ENCODE peak calls at places on chromosomes 5 and 9, in seven cellular contexts. F is PC-3, W is coronary artery, X is MCF 10A, R is left ventricle myocardium inferior, P is pancreas, S is esophagus squamous epithelium. N is an unnamed sample.
A peak's percentile ranks its signal among the peaks of the same experiment; 100 is the strongest.

GRCh38 chr5:102818934-102819333 is 63.8 kb downstream of the PAM start:
- DNase-seq in S (no peak), P (no peak), W (no peak), F (no peak), X (no peak), R (no peak), N (no peak)

GRCh38 chr5:27947088-27947487 is 908.7 kb upstream of the CDH9 start:
- DNase-seq in X (no peak), W (no peak), P (no peak), F (peak; percentile 40), S (no peak), R (no peak), N (no peak)

GRCh38 chr5:111454198-111454606 is 58.1 kb downstream of the STARD4 start:
- DNase-seq in F (peak; percentile 10), W (no peak), R (no peak), X (no peak), S (no peak), P (no peak), N (no peak)

GRCh38 chr5:28380172-28380571 is 1341.8 kb upstream of the CDH9 start:
- DNase-seq in P (no peak), X (no peak), W (no peak), R (no peak), F (peak; percentile 67), S (no peak), N (no peak)

GRCh38 chr9:70111042-70111602 is 67.5 kb downstream of the MAMDC2 start:
- DNase-seq in S (no peak), P (peak; percentile 73), W (peak; percentile 85), R (peak; percentile 83), X (peak; percentile 79), F (peak; percentile 77), N (peak; percentile 68)

GRCh38 chr5:74538206-74538661 is 102.3 kb downstream of the ENC1 start:
- DNase-seq in P (peak; percentile 4), X (peak; percentile 80), W (peak; percentile 79), R (peak; percentile 72), F (no peak), S (no peak), N (no peak)

GRCh38 chr5:126506079-126506478 is 82.9 kb downstream of the GRAMD2B start:
- DNase-seq in R (no peak), F (no peak), X (no peak), W (no peak), S (no peak), P (no peak), N (no peak)

GRCh38 chr9:108934323-108934885 is at the start of gene ABITRAM:
- DNase-seq in R (peak; percentile 76), X (peak; percentile 75), P (peak; percentile 79), S (peak; percentile 15), W (peak; percentile 86), F (peak; percentile 69), N (peak; percentile 54)

DNA sequence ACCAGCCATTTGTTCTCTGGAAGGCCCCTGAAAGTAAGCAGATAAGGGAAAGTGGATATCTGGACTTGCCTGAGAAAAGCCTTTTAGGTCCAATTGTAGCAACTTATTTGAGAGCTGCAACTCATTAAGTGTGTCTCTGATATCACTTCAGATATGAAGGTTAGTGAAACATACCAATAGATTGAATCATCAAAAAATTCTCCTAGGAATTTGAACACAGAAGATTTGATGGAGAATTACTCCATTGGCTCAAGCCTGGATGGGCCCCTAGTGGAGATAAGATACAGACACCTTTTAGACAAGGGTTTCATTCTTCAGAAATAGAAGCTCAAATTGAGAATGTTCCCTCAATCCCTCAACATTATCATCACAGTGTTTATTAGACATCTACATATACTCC is 356.7 kb downstream of the NDUFS4 start:
- DNase-seq in S (no peak), X (no peak), W (no peak), F (peak; percentile 25), P (no peak), R (no peak), N (peak; percentile 30)
- TF ChIP-seq CTCF in S (peak; percentile 9), X (no peak), W (no peak), F (peak; percentile 44), P (no peak), R (no peak), N (peak; percentile 64)

GRCh38 chr5:157476699-157477408 is 16.8 kb downstream of the NIPAL4 start:
- DNase-seq in R (no peak), S (no peak), W (no peak), X (peak; percentile 93), P (no peak), F (peak; percentile 91), N (no peak)
- TF ChIP-seq CTCF in R (peak; percentile 76), S (peak; percentile 66), W (peak; percentile 40), X (peak; percentile 97), P (peak; percentile 62), F (peak; percentile 99), N (peak; percentile 92)

DNA sequence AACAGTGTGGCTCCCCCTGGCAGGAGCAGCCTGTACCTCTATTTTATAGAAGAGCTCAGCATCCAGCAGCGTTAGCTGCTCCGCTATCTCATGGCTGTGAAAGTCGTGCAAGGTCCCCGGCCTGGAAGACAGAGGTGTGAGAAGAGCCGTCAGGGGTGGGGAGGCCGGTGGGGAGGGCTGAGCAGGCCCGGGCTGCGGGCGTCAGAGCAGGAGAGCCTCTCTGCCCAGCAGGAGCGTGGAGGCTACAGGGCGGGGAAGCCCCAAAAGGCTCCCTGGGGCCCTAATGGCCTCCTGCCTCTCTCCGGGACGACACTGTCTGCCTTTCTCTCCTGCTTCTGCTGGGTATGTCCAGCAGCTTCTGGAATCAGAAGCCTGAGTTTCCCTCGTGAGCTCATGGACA is 42.6 kb downstream of the PRRT1B start:
- DNase-seq in R (no peak), P (no peak), W (no peak), X (no peak), F (no peak), S (no peak), N (no peak)
- TF ChIP-seq CTCF in R (no peak), P (no peak), W (no peak), X (no peak), F (no peak), S (no peak), N (no peak)

DNA sequence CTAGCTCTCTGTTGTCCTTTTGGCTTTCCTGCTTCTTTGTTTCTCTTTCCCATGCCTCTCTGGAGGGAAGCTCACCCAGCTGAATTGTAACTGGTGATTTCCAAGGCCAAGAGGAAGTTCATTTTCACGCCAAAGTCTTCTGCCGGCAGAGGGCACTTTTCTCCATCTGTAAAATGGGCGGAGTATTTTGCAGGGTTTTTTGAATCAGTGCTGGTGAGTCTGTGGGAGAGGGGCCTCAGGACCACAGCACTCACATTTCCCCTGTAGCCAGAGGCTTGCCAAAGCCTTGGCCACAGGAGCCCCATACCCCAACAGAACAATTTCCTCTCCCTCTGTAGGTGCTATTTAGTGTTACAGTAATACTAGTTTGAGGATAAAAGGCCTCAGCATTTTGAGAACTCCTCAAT is 42.3 kb upstream of the MATR3 start:
- DNase-seq in P (no peak), X (no peak), S (no peak), W (no peak), F (peak; percentile 48), R (no peak), N (no peak)
- TF ChIP-seq CTCF in P (no peak), X (peak; percentile 20), S (no peak), W (no peak), F (peak; percentile 63), R (peak; percentile 34), N (peak; percentile 52)

GRCh38 chr5:94776167-94776566 is 157.7 kb downstream of the SLF1 start:
- DNase-seq in R (no peak), P (no peak), S (no peak), X (no peak), F (no peak), W (no peak), N (no peak)

GRCh38 chr5:94777163-94777885 is 158.9 kb downstream of the SLF1 start:
- DNase-seq in F (no peak), P (no peak), R (no peak), W (no peak), S (no peak), X (no peak), N (no peak)

GRCh38 chr5:94775088-94775487 is 156.6 kb downstream of the SLF1 start:
- DNase-seq in F (no peak), W (no peak), X (no peak), R (no peak), S (no peak), P (no peak), N (no peak)

GRCh38 chr5:94771742-94772141 is 153.3 kb downstream of the SLF1 start:
- DNase-seq in X (no peak), W (no peak), F (no peak), P (no peak), R (no peak), S (no peak), N (no peak)
- TF ChIP-seq CTCF in X (no peak), W (no peak), F (no peak), P (no peak), R (no peak), S (no peak), N (no peak)

DNA sequence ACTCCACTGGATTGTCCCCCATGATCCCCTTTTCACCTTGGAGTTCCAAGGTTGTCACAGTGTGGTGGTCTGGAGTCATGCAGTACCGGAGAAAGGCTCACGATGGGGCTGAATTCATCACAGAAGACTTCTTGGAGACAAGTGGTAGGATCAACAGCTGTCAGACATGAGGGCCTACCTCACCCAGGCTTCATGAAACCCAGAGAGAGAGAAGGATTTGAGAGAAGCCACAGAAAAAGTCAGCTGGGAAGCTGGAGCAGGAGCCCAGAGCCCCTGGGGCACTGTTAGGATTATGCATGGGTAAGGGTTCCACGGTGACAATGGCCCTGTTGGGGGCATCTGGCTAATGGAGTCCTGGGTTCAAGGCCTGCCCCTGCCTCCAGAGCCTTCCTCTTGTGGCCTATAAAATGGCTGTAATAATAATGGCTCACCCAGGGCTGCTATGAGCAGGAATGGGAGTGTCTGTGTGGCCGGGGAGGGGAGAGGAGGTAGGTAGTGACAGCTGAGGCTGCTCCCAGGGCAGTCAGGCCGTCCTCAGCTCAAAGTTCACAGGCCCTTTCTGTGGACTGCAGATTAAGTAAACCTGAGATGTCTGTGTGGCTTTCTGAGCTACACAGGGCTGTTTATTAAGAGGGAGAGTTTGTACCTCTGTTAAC is 910 bp downstream of the TRIM14 start:
- DNase-seq in P (peak; percentile 58), W (no peak), F (peak; percentile 38), R (no peak), X (peak; percentile 51), S (no peak), N (peak; percentile 32)
- TF ChIP-seq CTCF in P (no peak), W (no peak), F (peak; percentile 49), R (no peak), X (no peak), S (no peak), N (peak; percentile 54)

DNA sequence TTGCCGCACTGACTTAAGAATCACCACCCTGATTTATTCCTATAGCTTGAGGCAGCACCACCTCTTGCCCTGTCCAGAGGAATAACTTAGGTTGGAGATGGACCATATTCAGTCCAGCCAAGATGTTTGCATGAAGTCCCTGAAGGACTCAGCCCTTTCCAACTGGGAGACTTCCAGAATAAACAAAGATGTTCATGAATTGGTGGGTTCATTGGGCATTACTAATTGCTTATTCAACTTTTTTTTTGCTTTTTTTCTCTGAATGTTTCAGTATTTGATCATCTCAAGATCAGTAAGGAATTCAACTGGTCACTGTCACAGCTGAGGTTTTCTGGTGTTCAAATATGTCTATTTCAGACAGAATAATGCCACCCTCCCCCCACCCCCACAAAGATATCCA is 470.6 kb downstream of the CCDC171 start:
- DNase-seq in P (no peak), X (peak; percentile 41), W (no peak), S (no peak), F (peak; percentile 79), R (no peak), N (no peak)
- TF ChIP-seq CTCF in P (no peak), X (no peak), W (no peak), S (no peak), F (no peak), R (no peak), N (no peak)

N was measured in foreskin keratinocyte.